ENCODE peak calls at places on chromosomes 2 and 18, in ten cellular contexts. A is AG04450; P is NCI-H446; V is neural progenitor cell; I is A172; Q is SJSA1; L is MCF 10A; T is NCI-H1105; F is EL; C is stimulated activated CD8-positive, alpha-beta memory T cell treated with anti-CD3 and anti-CD28 coated beads, Interleukin-4, amount 100 ng/mL, for 4 hours. R is an unnamed sample.

GRCh38 chr2:71936076-71937030 is 211.3 kb downstream of the CYP26B1 start:
- DNase-seq in C (no peak), V (no peak), L (no peak), Q (no peak), I (no peak), F (no peak), A (no peak), T (no peak), P (no peak), R (no peak)

GRCh38 chr2:189369566-189369965 is 71.7 kb upstream of the WDR75 start:
- DNase-seq in F (peak), C (no peak), A (no peak), I (no peak), T (no peak), P (no peak), V (no peak), Q (no peak), L (peak), R (no peak)

GRCh38 chr2:162016080-162016479 is 57.9 kb downstream of the DPP4 start:
- DNase-seq in T (no peak), I (no peak), A (no peak), L (no peak), P (no peak), V (no peak), C (no peak), F (no peak), Q (no peak), R (no peak)

GRCh38 chr2:24179683-24180082 is 4.8 kb downstream of the FAM228A start:
- DNase-seq in P (no peak), I (no peak), V (no peak), A (no peak), C (no peak), Q (no peak), L (no peak), F (no peak), T (no peak), R (no peak)

GRCh38 chr2:16546128-16546754 is 119.4 kb downstream of the CYRIA start:
- DNase-seq in I (peak), F (no peak), T (no peak), A (no peak), V (peak), P (no peak), L (peak), Q (no peak), C (no peak), R (no peak)

GRCh38 chr2:64750001-64750816 is 96.5 kb upstream of the SERTAD2 start:
- DNase-seq in T (no peak), A (no peak), P (peak), F (peak), V (peak), C (no peak), Q (peak), I (peak), L (peak), R (peak)

GRCh38 chr2:27024188-27024587 is 8.6 kb upstream of the TMEM214 start:
- DNase-seq in P (no peak), I (no peak), L (no peak), C (no peak), T (no peak), Q (no peak), V (peak), A (no peak), F (no peak), R (no peak)

GRCh38 chr18:79513381-79514081 is 117.8 kb downstream of the NFATC1 start:
- DNase-seq in P (no peak), F (no peak), I (no peak), A (no peak), V (no peak), T (no peak), Q (peak), L (no peak), C (no peak), R (no peak)

GRCh38 chr18:36095936-36096519 is 28.7 kb upstream of the RPRD1A start:
- DNase-seq in C (no peak), F (peak), L (peak), V (peak), I (peak), T (peak), P (peak), A (peak), Q (no peak), R (peak)

GRCh38 chr18:30730915-30731314 is 311.6 kb downstream of the DSC3 start:
- DNase-seq in F (no peak), P (no peak), C (no peak), L (no peak), Q (no peak), T (no peak), A (no peak), I (no peak), V (peak), R (no peak)

GRCh38 chr18:63553117-63553516 is 10.9 kb downstream of the SERPINB12 start:
- DNase-seq in I (peak), F (peak), V (no peak), P (no peak), A (peak), T (no peak), Q (no peak), L (peak), C (no peak), R (peak)

GRCh38 chr2:20216130-20217025 is 8.6 kb downstream of the SDC1 start:
- DNase-seq in Q (no peak), I (no peak), L (no peak), P (no peak), F (no peak), T (no peak), A (no peak), C (no peak), V (no peak), R (no peak)

GRCh38 chr2:190550137-190550536 is 15.6 kb upstream of the NEMP2 start:
- DNase-seq in I (no peak), F (no peak), T (no peak), Q (no peak), C (no peak), V (no peak), L (no peak), A (no peak), P (no peak), R (no peak)

GRCh38 chr2:236971131-236971850 is 114.4 kb upstream of the COPS8 start:
- DNase-seq in Q (no peak), V (no peak), A (no peak), F (no peak), C (no peak), L (no peak), I (no peak), T (no peak), P (no peak), R (no peak)

GRCh38 chr2:75481041-75481836 is 79.5 kb downstream of the EVA1A start:
- DNase-seq in F (peak), L (peak), V (peak), T (no peak), A (no peak), I (no peak), Q (no peak), C (no peak), P (peak), R (peak)

GRCh38 chr2:45123521-45124191 is 114.4 kb upstream of the SIX2 start:
- DNase-seq in L (no peak), V (no peak), T (no peak), A (no peak), C (no peak), F (no peak), I (no peak), Q (no peak), P (no peak), R (no peak)

GRCh38 chr2:173584676-173585453 is 230.2 kb downstream of the CDCA7 start:
- DNase-seq in T (no peak), Q (no peak), F (no peak), A (no peak), I (peak), P (peak), L (no peak), V (no peak), C (no peak), R (no peak)

GRCh38 chr2:203105996-203106395 is 91.3 kb downstream of the NBEAL1 start:
- DNase-seq in V (no peak), F (no peak), Q (no peak), P (no peak), I (no peak), T (no peak), A (no peak), C (no peak), L (no peak), R (no peak)

R was measured in H4.